ENCODE peak calls at places on chromosomes 16 and 17, in four cellular contexts. W, R, I and P are unnamed samples.

GRCh38 chr16:72787519-72788268 is 260.2 kb downstream of the ZFHX3 start:
- DNase-seq in W (peak), R (peak), I (no peak), P (peak)

GRCh38 chr16:89422527-89422904 is 67.8 kb downstream of the ANKRD11 start:
- DNase-seq in W (no peak), R (no peak), I (no peak), P (no peak)

GRCh38 chr16:85659805-85660511 is 28.8 kb downstream of the GINS2 start:
- DNase-seq in W (peak), R (no peak), I (peak), P (no peak)

GRCh38 chr16:49469323-49469670 is 95.7 kb downstream of the C16orf78 start:
- DNase-seq in W (no peak), R (no peak), I (no peak), P (no peak)

GRCh38 chr17:28904800-28905199 is 1.9 kb upstream of the DHRS13 start:
- DNase-seq in W (no peak), R (no peak), I (no peak), P (no peak)

GRCh38 chr16:46996391-46996790 is 22.9 kb upstream of the DNAJA2 start:
- DNase-seq in W (peak), R (no peak), I (no peak), P (no peak)

GRCh38 chr16:22326771-22327445 is 29.7 kb downstream of the POLR3E start:
- DNase-seq in W (no peak), R (no peak), I (no peak), P (no peak)

GRCh38 chr16:46573008-46573833 is 48.0 kb downstream of the SHCBP1 start:
- DNase-seq in W (peak), R (peak), I (peak), P (peak)

GRCh38 chr17:21033350-21033749 is 9.5 kb downstream of the USP22 start:
- DNase-seq in W (peak), R (no peak), I (no peak), P (no peak)

GRCh38 chr17:36657763-36658490 is 56.5 kb downstream of the MRM1 start:
- DNase-seq in W (peak), R (no peak), I (peak), P (no peak)

GRCh38 chr16:4081035-4081434 is 35.2 kb downstream of the ADCY9 start:
- DNase-seq in W (no peak), R (no peak), I (peak), P (no peak)

GRCh38 chr17:38587956-38588771 is 17.6 kb downstream of the SRCIN1 start:
- DNase-seq in W (peak), R (no peak), I (peak), P (no peak)

GRCh38 chr17:48137658-48138057 is 30.1 kb downstream of the SNX11 start:
- DNase-seq in W (no peak), R (no peak), I (no peak), P (no peak)

GRCh38 chr16:20868890-20869289 is 31.3 kb downstream of the DCUN1D3 start:
- DNase-seq in W (no peak), R (no peak), I (peak), P (no peak)

GRCh38 chr16:64590516-64590915 is 531.3 kb downstream of the CDH11 start:
- DNase-seq in W (no peak), R (no peak), I (no peak), P (no peak)

DNA sequence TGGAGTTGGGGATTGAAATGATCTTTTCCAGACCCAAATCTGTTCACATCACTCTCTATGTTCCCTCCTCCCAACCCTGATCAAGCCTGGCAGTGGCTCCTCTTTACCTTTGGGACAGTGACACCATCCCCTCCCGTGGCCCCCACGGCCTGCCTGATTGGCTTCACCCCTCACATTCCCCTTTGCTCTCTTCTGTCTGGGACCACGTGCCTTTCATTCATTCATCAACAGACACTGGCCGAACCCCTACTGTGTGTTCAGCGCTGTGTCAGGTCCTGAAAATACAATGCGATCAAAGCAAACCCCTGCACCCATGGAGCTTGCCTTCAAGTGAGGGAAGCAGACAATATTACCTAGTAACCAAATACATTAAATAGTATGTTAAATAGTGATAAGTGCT is 2.2 kb upstream of the ALOX12B start:
- DNase-seq in W (no peak), R (no peak), I (no peak), P (no peak)
- H3K4me3 ChIP-seq in W (no peak), R (no peak), I (no peak), P (no peak)

GRCh38 chr16:19116711-19117449 is 3.1 kb downstream of the ITPRIPL2 start:
- DNase-seq in W (peak), R (no peak), I (no peak), P (no peak)
- H3K4me3 ChIP-seq in W (peak), R (no peak), I (no peak), P (peak)

GRCh38 chr16:11075163-11075562 is 130.8 kb downstream of the CLEC16A start:
- DNase-seq in W (no peak), R (no peak), I (no peak), P (no peak)

GRCh38 chr16:11076259-11077018 is 132.1 kb downstream of the CLEC16A start:
- DNase-seq in W (no peak), R (no peak), I (no peak), P (no peak)

GRCh38 chr16:11071829-11072228 is 127.5 kb downstream of the CLEC16A start:
- DNase-seq in W (no peak), R (no peak), I (no peak), P (no peak)

GRCh38 chr16:11073407-11073806 is 129.0 kb downstream of the CLEC16A start:
- DNase-seq in W (no peak), R (no peak), I (no peak), P (no peak)

DNA sequence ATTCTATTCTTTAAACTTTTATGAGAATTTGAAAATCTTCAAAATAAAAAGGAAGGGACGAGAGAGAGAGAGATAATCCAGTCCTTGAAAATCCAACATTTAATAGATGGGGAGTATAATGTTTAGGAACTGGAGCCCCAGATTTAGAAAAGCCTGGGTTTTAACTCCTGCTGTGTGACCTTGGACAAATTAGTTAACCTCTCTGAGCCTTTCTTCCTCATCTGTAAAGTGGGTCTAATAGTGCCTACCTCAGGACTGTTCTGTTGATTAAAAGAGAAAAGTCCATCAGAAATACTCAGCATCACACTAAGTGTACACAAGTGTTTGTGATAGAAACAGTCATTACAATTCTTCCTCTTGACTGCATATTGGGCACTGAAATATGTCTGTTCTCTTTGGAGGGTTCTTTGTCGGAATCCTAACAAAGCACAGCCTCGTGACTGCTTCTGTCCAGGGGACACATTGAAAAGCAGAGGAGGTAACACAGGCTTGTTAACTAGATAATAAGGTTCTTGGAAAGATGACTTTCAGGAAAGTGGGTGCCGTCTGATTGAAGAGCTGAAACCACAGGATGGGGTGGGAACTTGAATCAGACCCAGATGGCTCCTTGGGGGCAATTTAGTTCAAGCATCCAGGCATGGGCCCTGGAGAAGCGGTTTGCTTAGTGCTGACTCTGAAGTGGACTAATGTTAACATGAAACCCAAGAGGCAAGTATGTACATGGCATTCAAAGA is 128.2 kb downstream of the CLEC16A start:
- DNase-seq in W (no peak), R (no peak), I (no peak), P (no peak)
- H3K4me3 ChIP-seq in W (no peak), R (no peak), I (no peak), P (no peak)

GRCh38 chr17:83078378-83079339 is 750 bp upstream of the METRNL start:
- DNase-seq in W (no peak), R (no peak), I (no peak), P (no peak)
- H3K4me3 ChIP-seq in W (no peak), R (peak), I (peak), P (peak)

DNA sequence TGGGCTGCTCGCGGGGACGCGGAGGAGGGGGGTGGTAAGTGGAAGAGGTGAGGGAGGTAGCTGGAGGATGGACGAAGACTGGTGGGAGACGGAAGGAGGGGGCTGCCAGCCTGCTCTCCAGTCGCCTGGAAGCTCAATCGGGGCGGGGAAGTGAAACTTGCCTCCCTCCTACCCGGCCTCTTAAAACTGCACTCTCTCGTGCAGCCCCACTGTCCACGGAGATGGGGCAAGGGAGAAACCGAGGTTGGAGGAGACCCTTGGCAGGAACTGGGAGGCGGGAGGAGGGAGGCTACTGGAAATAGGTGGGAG is 1.1 kb downstream of the SOX9 start:
- DNase-seq in W (no peak), R (no peak), I (no peak), P (no peak)
- H3K4me3 ChIP-seq in W (no peak), R (peak), I (peak), P (peak)

DNA sequence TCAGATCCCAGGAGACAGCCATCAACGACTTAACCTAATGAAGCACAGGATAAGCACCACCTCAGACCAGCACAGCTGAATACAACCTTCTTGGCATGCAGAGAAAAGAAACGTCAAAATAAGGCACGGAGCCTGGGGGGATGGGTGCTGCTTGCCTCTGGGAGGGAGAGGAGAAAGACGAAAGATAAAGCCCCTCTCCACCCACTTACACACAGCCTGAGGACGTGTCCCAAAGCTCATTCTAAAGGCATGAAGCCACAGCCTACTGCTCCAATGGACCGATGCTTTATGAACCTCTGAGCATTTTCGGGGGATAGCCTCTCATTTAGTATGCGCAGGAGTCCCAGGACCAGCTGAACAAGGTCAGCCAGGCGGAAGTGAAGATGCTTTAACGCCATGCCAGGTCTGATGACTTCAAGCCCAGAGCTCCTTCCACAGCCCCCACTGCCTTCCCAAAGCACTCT is 31.1 kb downstream of the ST3GAL2 start:
- DNase-seq in W (no peak), R (no peak), I (no peak), P (no peak)
- H3K4me3 ChIP-seq in W (no peak), R (no peak), I (no peak), P (no peak)

GRCh38 chr16:86740817-86741799 is 162.8 kb downstream of the FOXL1 start:
- DNase-seq in W (peak), R (no peak), I (peak), P (peak)
- H3K4me3 ChIP-seq in W (no peak), R (peak), I (peak), P (peak)

GRCh38 chr17:77473615-77474226 is 333.0 kb downstream of the SEC14L1 start:
- DNase-seq in W (no peak), R (no peak), I (no peak), P (no peak)
- H3K4me3 ChIP-seq in W (no peak), R (no peak), I (no peak), P (no peak)